ENCODE peak calls at places on chromosomes 16 and 17, in ten cellular contexts. One of them, this sample, is unnamed.

GRCh38 chr16:75244844-75245758 is 6.3 kb downstream of the BCAR1 start:
- DNase-seq in HT1080: peak; percentile 99
- DNase-seq in stimulated activated CD4-positive, alpha-beta T cell treated with anti-CD3 and anti-CD28 coated beads, Interleukin-12 subunit alpha, Interleukin-12 subunit beta, amount 100 ng/mL, for 4 hours: no peak
- DNase-seq in NCI-H460: no peak
- DNase-seq in retinal pigment epithelial cell: peak; percentile 98
- DNase-seq in NCI-H345: no peak
- DNase-seq in NCI-H510A treated with DMSO at 0.1 percent for 48 hours: no peak
- DNase-seq in astrocyte of the spinal cord: peak; percentile 99
- DNase-seq in GM04504: peak; percentile 90
- DNase-seq in fibroblast of lung: peak; percentile 99
- DNase-seq in this sample: peak; percentile 40

GRCh38 chr17:73683788-73684582 is 39.7 kb upstream of the SDK2 start:
- DNase-seq in HT1080: no peak
- DNase-seq in stimulated activated CD4-positive, alpha-beta T cell treated with anti-CD3 and anti-CD28 coated beads, Interleukin-12 subunit alpha, Interleukin-12 subunit beta, amount 100 ng/mL, for 4 hours: no peak
- DNase-seq in NCI-H460: no peak
- DNase-seq in retinal pigment epithelial cell: no peak
- DNase-seq in NCI-H345: peak; percentile 54
- DNase-seq in NCI-H510A treated with DMSO at 0.1 percent for 48 hours: no peak
- DNase-seq in astrocyte of the spinal cord: no peak
- DNase-seq in GM04504: no peak
- DNase-seq in fibroblast of lung: no peak
- DNase-seq in this sample: no peak

GRCh38 chr16:2325791-2326190 is 14.7 kb downstream of the ABCA3 start:
- DNase-seq in HT1080: no peak
- DNase-seq in stimulated activated CD4-positive, alpha-beta T cell treated with anti-CD3 and anti-CD28 coated beads, Interleukin-12 subunit alpha, Interleukin-12 subunit beta, amount 100 ng/mL, for 4 hours: no peak
- DNase-seq in NCI-H460: no peak
- DNase-seq in retinal pigment epithelial cell: no peak
- DNase-seq in NCI-H345: no peak
- DNase-seq in NCI-H510A treated with DMSO at 0.1 percent for 48 hours: no peak
- DNase-seq in astrocyte of the spinal cord: no peak
- DNase-seq in GM04504: no peak
- DNase-seq in fibroblast of lung: no peak
- DNase-seq in this sample: no peak

GRCh38 chr16:10518479-10519041 is 61.8 kb downstream of the EMP2 start:
- DNase-seq in HT1080: no peak
- DNase-seq in stimulated activated CD4-positive, alpha-beta T cell treated with anti-CD3 and anti-CD28 coated beads, Interleukin-12 subunit alpha, Interleukin-12 subunit beta, amount 100 ng/mL, for 4 hours: no peak
- DNase-seq in NCI-H460: no peak
- DNase-seq in retinal pigment epithelial cell: no peak
- DNase-seq in NCI-H345: no peak
- DNase-seq in NCI-H510A treated with DMSO at 0.1 percent for 48 hours: no peak
- DNase-seq in astrocyte of the spinal cord: no peak
- DNase-seq in GM04504: no peak
- DNase-seq in fibroblast of lung: no peak
- DNase-seq in this sample: no peak

GRCh38 chr17:65558683-65559311 is 2.7 kb downstream of the AXIN2 start:
- DNase-seq in HT1080: no peak
- DNase-seq in stimulated activated CD4-positive, alpha-beta T cell treated with anti-CD3 and anti-CD28 coated beads, Interleukin-12 subunit alpha, Interleukin-12 subunit beta, amount 100 ng/mL, for 4 hours: no peak
- DNase-seq in NCI-H460: no peak
- DNase-seq in retinal pigment epithelial cell: no peak
- DNase-seq in NCI-H345: peak; percentile 13
- DNase-seq in NCI-H510A treated with DMSO at 0.1 percent for 48 hours: no peak
- DNase-seq in astrocyte of the spinal cord: no peak
- DNase-seq in GM04504: no peak
- DNase-seq in fibroblast of lung: no peak
- DNase-seq in this sample: no peak

GRCh38 chr17:32449963-32450362 is 5.7 kb downstream of the PSMD11 start:
- DNase-seq in HT1080: no peak
- DNase-seq in stimulated activated CD4-positive, alpha-beta T cell treated with anti-CD3 and anti-CD28 coated beads, Interleukin-12 subunit alpha, Interleukin-12 subunit beta, amount 100 ng/mL, for 4 hours: no peak
- DNase-seq in NCI-H460: no peak
- DNase-seq in retinal pigment epithelial cell: no peak
- DNase-seq in NCI-H345: no peak
- DNase-seq in NCI-H510A treated with DMSO at 0.1 percent for 48 hours: no peak
- DNase-seq in astrocyte of the spinal cord: no peak
- DNase-seq in GM04504: no peak
- DNase-seq in fibroblast of lung: no peak
- DNase-seq in this sample: no peak

GRCh38 chr17:82645516-82645915 is 2.7 kb downstream of the WDR45B start:
- DNase-seq in HT1080: no peak
- DNase-seq in stimulated activated CD4-positive, alpha-beta T cell treated with anti-CD3 and anti-CD28 coated beads, Interleukin-12 subunit alpha, Interleukin-12 subunit beta, amount 100 ng/mL, for 4 hours: no peak
- DNase-seq in NCI-H460: no peak
- DNase-seq in retinal pigment epithelial cell: no peak
- DNase-seq in NCI-H345: no peak
- DNase-seq in NCI-H510A treated with DMSO at 0.1 percent for 48 hours: no peak
- DNase-seq in astrocyte of the spinal cord: no peak
- DNase-seq in GM04504: no peak
- DNase-seq in fibroblast of lung: no peak
- DNase-seq in this sample: no peak

GRCh38 chr16:12146966-12147365 is 170.4 kb downstream of the SNX29 start:
- DNase-seq in HT1080: no peak
- DNase-seq in stimulated activated CD4-positive, alpha-beta T cell treated with anti-CD3 and anti-CD28 coated beads, Interleukin-12 subunit alpha, Interleukin-12 subunit beta, amount 100 ng/mL, for 4 hours: no peak
- DNase-seq in NCI-H460: no peak
- DNase-seq in retinal pigment epithelial cell: no peak
- DNase-seq in NCI-H345: no peak
- DNase-seq in NCI-H510A treated with DMSO at 0.1 percent for 48 hours: no peak
- DNase-seq in astrocyte of the spinal cord: no peak
- DNase-seq in GM04504: no peak
- DNase-seq in fibroblast of lung: no peak
- DNase-seq in this sample: no peak

GRCh38 chr17:58083491-58084316 is 485 bp downstream of the DYNLL2 start:
- DNase-seq in HT1080: peak; percentile 41
- DNase-seq in stimulated activated CD4-positive, alpha-beta T cell treated with anti-CD3 and anti-CD28 coated beads, Interleukin-12 subunit alpha, Interleukin-12 subunit beta, amount 100 ng/mL, for 4 hours: peak; percentile 65
- DNase-seq in NCI-H460: peak; percentile 29
- DNase-seq in retinal pigment epithelial cell: no peak
- DNase-seq in NCI-H345: peak; percentile 32
- DNase-seq in NCI-H510A treated with DMSO at 0.1 percent for 48 hours: peak; percentile 33
- DNase-seq in astrocyte of the spinal cord: peak; percentile 42
- DNase-seq in GM04504: peak; percentile 22
- DNase-seq in fibroblast of lung: peak; percentile 41
- DNase-seq in this sample: peak; percentile 76

GRCh38 chr17:6239237-6239798 is 169.1 kb downstream of the WSCD1 start:
- DNase-seq in HT1080: peak; percentile 36
- DNase-seq in stimulated activated CD4-positive, alpha-beta T cell treated with anti-CD3 and anti-CD28 coated beads, Interleukin-12 subunit alpha, Interleukin-12 subunit beta, amount 100 ng/mL, for 4 hours: no peak
- DNase-seq in NCI-H460: no peak
- DNase-seq in retinal pigment epithelial cell: no peak
- DNase-seq in NCI-H345: no peak
- DNase-seq in NCI-H510A treated with DMSO at 0.1 percent for 48 hours: no peak
- DNase-seq in astrocyte of the spinal cord: no peak
- DNase-seq in GM04504: no peak
- DNase-seq in fibroblast of lung: no peak
- DNase-seq in this sample: no peak

This sample was measured in DMS53.